ENCODE peak calls at places on chromosomes 2 and 18, in seven cellular contexts. L, O, Z, N, K, M and J are unnamed samples.

GRCh38 chr2:27721335-27721734 is 50.2 kb upstream of the MRPL33 start:
- DNase-seq in O (no peak), K (no peak), Z (no peak), L (no peak), M (no peak), N (no peak), J (no peak)

GRCh38 chr2:187658952-187659525 is 104.8 kb upstream of the TFPI start:
- DNase-seq in O (no peak), M (no peak), N (no peak), Z (peak), L (no peak), K (no peak), J (no peak)

GRCh38 chr2:227853204-227853629 is 18.2 kb upstream of the DAW1 start:
- DNase-seq in L (no peak), N (no peak), K (no peak), Z (peak), O (no peak), M (no peak), J (no peak)

GRCh38 chr18:39051013-39051412 is 1485.4 kb upstream of the CELF4 start:
- DNase-seq in Z (no peak), M (no peak), K (no peak), L (no peak), O (no peak), N (no peak), J (no peak)

GRCh38 chr2:215356334-215356947 is 44.6 kb downstream of the ATIC start:
- DNase-seq in N (no peak), Z (no peak), M (no peak), O (no peak), L (no peak), K (no peak), J (no peak)

GRCh38 chr2:208254118-208254870 is 577 bp downstream of the IDH1 start:
- DNase-seq in L (peak), M (peak), N (peak), Z (peak), K (peak), O (peak), J (peak)

GRCh38 chr18:26617151-26617554 is 68.8 kb upstream of the KCTD1 start:
- DNase-seq in N (no peak), M (no peak), L (no peak), Z (peak), K (no peak), O (no peak), J (no peak)

GRCh38 chr2:216688731-216689360 is 6.5 kb downstream of the IGFBP5 start:
- DNase-seq in K (no peak), Z (no peak), N (no peak), O (peak), M (no peak), L (no peak), J (no peak)

GRCh38 chr2:26880161-26880560 is 32.2 kb downstream of the DPYSL5 start:
- DNase-seq in N (no peak), M (no peak), L (no peak), O (no peak), Z (no peak), K (no peak), J (no peak)

GRCh38 chr18:5604778-5605177 is 61.0 kb upstream of the EPB41L3 start:
- DNase-seq in M (no peak), N (no peak), O (no peak), L (no peak), K (no peak), Z (no peak), J (no peak)

GRCh38 chr2:101608411-101609317 is 88.8 kb upstream of the MAP4K4 start:
- DNase-seq in K (no peak), O (no peak), M (no peak), N (no peak), Z (no peak), L (no peak), J (no peak)

GRCh38 chr2:234422242-234422641 is 74.6 kb downstream of the ARL4C start:
- DNase-seq in N (peak), O (no peak), M (no peak), Z (peak), L (no peak), K (no peak), J (no peak)

GRCh38 chr2:72126186-72127100 is 21.2 kb downstream of the CYP26B1 start:
- DNase-seq in Z (no peak), N (no peak), L (no peak), M (no peak), K (no peak), O (no peak), J (no peak)

GRCh38 chr2:44495544-44495943 is 133.8 kb downstream of the CAMKMT start:
- DNase-seq in M (no peak), O (no peak), K (no peak), N (no peak), Z (no peak), L (no peak), J (no peak)

GRCh38 chr2:150630587-150631235 is 143.2 kb upstream of the RND3 start:
- DNase-seq in K (no peak), O (no peak), Z (peak), N (no peak), M (no peak), L (no peak), J (no peak)

GRCh38 chr2:138356178-138356577 is 145.4 kb upstream of the SPOPL start:
- DNase-seq in N (no peak), O (no peak), L (no peak), Z (peak), K (no peak), M (no peak), J (no peak)

GRCh38 chr2:27807476-27807875 is 36.0 kb downstream of the MRPL33 start:
- DNase-seq in N (peak), O (no peak), M (no peak), L (no peak), K (no peak), Z (peak), J (no peak)

GRCh38 chr2:227653419-227653818 is 13.2 kb upstream of the SCYGR5 start:
- DNase-seq in O (no peak), K (no peak), M (no peak), N (no peak), Z (peak), L (no peak), J (no peak)

GRCh38 chr2:193279361-193279760 is 1084.6 kb upstream of the TMEFF2 start:
- DNase-seq in L (no peak), N (no peak), K (no peak), Z (no peak), O (no peak), M (no peak), J (no peak)

GRCh38 chr2:122634261-122634660 is 878.8 kb downstream of the TSN start:
- DNase-seq in N (no peak), Z (peak), M (no peak), O (no peak), K (no peak), L (no peak), J (no peak)

GRCh38 chr2:72915907-72916742 is 1.2 kb upstream of the EMX1 start:
- DNase-seq in L (no peak), O (no peak), M (peak), Z (no peak), K (no peak), N (peak), J (peak)

GRCh38 chr2:29949042-29949441 is 27.7 kb upstream of the ALK start:
- DNase-seq in O (no peak), K (no peak), N (no peak), L (no peak), Z (no peak), M (no peak), J (no peak)

GRCh38 chr2:237866119-237866621 is 6.7 kb downstream of the RAMP1 start:
- DNase-seq in O (no peak), L (no peak), Z (peak), M (no peak), K (no peak), N (no peak), J (no peak)

GRCh38 chr18:75129717-75130477 is 79.0 kb downstream of the PTGR3 start:
- DNase-seq in K (no peak), O (no peak), L (no peak), M (no peak), N (no peak), Z (no peak), J (no peak)

GRCh38 chr2:10242451-10242850 is 60.3 kb upstream of the HPCAL1 start:
- DNase-seq in O (no peak), Z (no peak), N (no peak), L (peak), K (no peak), M (no peak), J (no peak)

GRCh38 chr2:132670104-132670960 is at the start of gene LYPD1:
- DNase-seq in N (no peak), K (no peak), M (no peak), O (peak), Z (no peak), L (no peak), J (peak)

GRCh38 chr2:97995026-97995733 is 568 bp downstream of the TMEM131 start:
- DNase-seq in K (peak), N (peak), M (peak), Z (peak), L (peak), O (peak), J (peak)

DNA sequence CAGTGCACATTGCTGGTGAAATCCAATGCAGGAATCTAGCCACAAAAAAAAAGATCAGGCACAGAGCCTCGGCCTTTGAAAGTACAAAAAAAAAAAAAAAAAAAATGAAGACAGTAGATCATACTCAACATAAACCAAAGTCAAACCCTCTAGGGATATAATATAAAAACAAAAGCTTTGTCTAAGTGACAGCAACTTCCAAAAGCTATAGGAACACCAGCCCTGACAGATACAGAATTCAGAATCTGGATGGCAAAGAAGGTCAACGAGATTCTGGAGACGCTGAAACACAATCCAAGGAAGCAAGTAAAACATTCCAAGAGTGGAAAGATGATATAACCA is 54.0 kb upstream of the SCN1A start:
- DNase-seq in L (no peak), O (no peak), Z (no peak), K (no peak), M (no peak), N (no peak), J (no peak)
- TF ChIP-seq CTCF in L (no peak), O (no peak), Z (no peak), K (no peak), M (no peak), N (no peak), J (no peak)

GRCh38 chr2:201347154-201347553 is 10.0 kb downstream of the FLACC1 start:
- DNase-seq in N (no peak), Z (no peak), L (no peak), O (no peak), K (no peak), M (no peak), J (no peak)

GRCh38 chr2:201342923-201343322 is 14.2 kb downstream of the FLACC1 start:
- DNase-seq in O (no peak), L (no peak), Z (no peak), N (no peak), M (no peak), K (no peak), J (no peak)

GRCh38 chr2:201343559-201343958 is 13.6 kb downstream of the FLACC1 start:
- DNase-seq in Z (no peak), N (no peak), O (no peak), M (no peak), L (no peak), K (no peak), J (no peak)

GRCh38 chr2:201345636-201346213 is 11.4 kb downstream of the FLACC1 start:
- DNase-seq in Z (no peak), N (no peak), L (no peak), K (no peak), O (no peak), M (no peak), J (no peak)

DNA sequence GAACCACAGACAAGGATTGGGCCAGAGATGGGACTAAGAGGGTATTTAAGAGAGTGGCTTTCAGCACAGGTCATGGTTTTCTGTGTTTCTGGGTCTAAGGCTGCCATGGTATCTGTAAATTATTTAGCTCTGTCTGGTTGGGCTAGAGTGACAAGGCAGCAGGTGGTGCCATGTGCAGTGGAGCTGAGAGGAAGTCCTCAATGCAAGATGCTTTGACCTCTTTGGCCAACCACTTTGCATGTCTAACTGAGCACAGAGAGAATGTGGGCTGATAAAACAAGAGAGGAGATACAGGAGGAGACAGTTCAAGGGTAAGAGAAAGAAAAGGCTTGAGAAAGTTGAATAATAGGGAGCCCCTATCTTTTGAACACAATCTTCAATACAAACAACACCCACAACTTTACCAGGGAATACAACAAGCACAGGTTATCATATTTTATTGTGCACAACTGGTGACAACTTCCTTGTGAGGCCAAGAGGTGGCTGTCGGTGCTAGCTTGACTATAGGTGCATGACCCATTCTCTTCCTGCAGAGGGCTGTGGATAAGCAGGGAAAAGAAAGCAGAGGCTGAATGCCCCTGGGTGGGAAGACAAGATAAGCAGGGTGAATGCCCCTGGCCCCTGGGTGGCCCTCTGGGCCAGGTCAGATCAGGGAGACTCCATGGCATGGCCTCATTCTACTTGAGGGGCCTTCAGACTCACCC is 12.3 kb downstream of the FLACC1 start:
- DNase-seq in K (no peak), Z (no peak), O (no peak), L (no peak), M (no peak), N (no peak), J (no peak)
- TF ChIP-seq CTCF in K (no peak), Z (no peak), O (no peak), L (no peak), M (no peak), N (no peak), J (peak)

GRCh38 chr18:35159782-35160181 is 81.1 kb upstream of the ZNF397 start:
- DNase-seq in L (no peak), O (no peak), M (no peak), K (no peak), Z (no peak), N (no peak), J (no peak)

GRCh38 chr18:35161934-35162333 is 78.9 kb upstream of the ZNF397 start:
- DNase-seq in O (no peak), L (no peak), K (no peak), N (no peak), Z (no peak), M (no peak), J (no peak)

GRCh38 chr18:35162995-35163394 is 77.8 kb upstream of the ZNF397 start:
- DNase-seq in L (no peak), O (no peak), M (no peak), K (no peak), Z (no peak), N (no peak), J (no peak)

GRCh38 chr18:35155403-35156117 is 85.3 kb upstream of the ZNF397 start:
- DNase-seq in Z (peak), L (no peak), N (no peak), K (peak), O (no peak), M (no peak), J (no peak)

GRCh38 chr18:35158728-35159443 is 81.9 kb upstream of the ZNF397 start:
- DNase-seq in O (no peak), M (peak), Z (no peak), K (no peak), L (no peak), N (no peak), J (no peak)
- TF ChIP-seq CTCF in O (no peak), M (no peak), Z (no peak), K (no peak), L (no peak), N (no peak), J (no peak)

GRCh38 chr2:79860233-79861058 is 347.6 kb downstream of the CTNNA2 start:
- DNase-seq in K (no peak), L (no peak), M (no peak), O (no peak), N (no peak), Z (peak), J (no peak)
- TF ChIP-seq CTCF in K (no peak), L (no peak), M (no peak), O (no peak), N (peak), Z (peak), J (peak)

GRCh38 chr2:75474115-75474514 is 86.6 kb downstream of the EVA1A start:
- DNase-seq in Z (no peak), N (no peak), L (no peak), K (no peak), M (no peak), O (no peak), J (no peak)
- TF ChIP-seq CTCF in Z (no peak), N (no peak), L (no peak), K (no peak), M (no peak), O (no peak), J (no peak)

GRCh38 chr18:31205273-31205672 is 42.6 kb upstream of the DSC1 start:
- DNase-seq in Z (no peak), N (no peak), L (no peak), K (no peak), M (no peak), O (no peak), J (no peak)

GRCh38 chr18:31209041-31209440 is 46.4 kb upstream of the DSC1 start:
- DNase-seq in L (no peak), K (no peak), N (no peak), M (no peak), O (no peak), Z (no peak), J (no peak)

GRCh38 chr18:31204833-31205232 is 42.2 kb upstream of the DSC1 start:
- DNase-seq in L (no peak), K (no peak), Z (no peak), N (peak), M (no peak), O (no peak), J (no peak)

GRCh38 chr18:31206064-31206463 is 43.4 kb upstream of the DSC1 start:
- DNase-seq in N (no peak), Z (no peak), L (no peak), M (no peak), K (no peak), O (no peak), J (no peak)

GRCh38 chr18:31206787-31207381 is 44.2 kb upstream of the DSC1 start:
- DNase-seq in O (peak), N (peak), M (no peak), K (no peak), Z (peak), L (no peak), J (peak)
- TF ChIP-seq CTCF in O (no peak), N (no peak), M (no peak), K (no peak), Z (no peak), L (no peak), J (peak)

GRCh38 chr2:218230882-218231281 is 13.9 kb downstream of the ARPC2 start:
- DNase-seq in M (no peak), L (no peak), O (no peak), N (peak), Z (peak), K (no peak), J (no peak)
- TF ChIP-seq CTCF in M (peak), L (peak), O (no peak), N (peak), Z (no peak), K (peak), J (peak)